ENCODE peak calls at places on chromosomes 11 and 22, in four cellular contexts. I is NCI-H1092 treated with DMSO at 0.1 percent for 48 hours, E is NCI-H446, D is NAMALWA. O is an unnamed sample.

GRCh38 chr22:49712195-49712791 is 115.4 kb downstream of the BRD1 start:
- DNase-seq in E (no peak), I (no peak), D (no peak), O (no peak)

GRCh38 chr11:125263268-125263790 is 98.8 kb downstream of the PKNOX2 start:
- DNase-seq in E (no peak), D (peak; percentile 25), I (peak; percentile 51), O (peak; percentile 57)

GRCh38 chr11:79201637-79202347 is 239.0 kb downstream of the TENM4 start:
- DNase-seq in E (no peak), D (no peak), I (no peak), O (no peak)

GRCh38 chr11:21625982-21626381 is 566.9 kb upstream of the ANO5 start:
- DNase-seq in I (no peak), D (peak; percentile 3), E (no peak), O (no peak)

GRCh38 chr11:67275606-67276409 is 9.5 kb downstream of the GRK2 start:
- DNase-seq in E (no peak), I (no peak), D (no peak), O (no peak)

GRCh38 chr11:13062115-13062514 is 53.0 kb downstream of the RASSF10 start:
- DNase-seq in E (no peak), I (no peak), D (no peak), O (no peak)

GRCh38 chr11:62217191-62217748 is 8.8 kb downstream of the SCGB2A1 start:
- DNase-seq in I (peak; percentile 9), D (peak; percentile 37), E (no peak), O (no peak)

GRCh38 chr11:87097582-87097981 is 59.8 kb downstream of the TMEM135 start:
- DNase-seq in I (peak; percentile 10), E (no peak), D (peak; percentile 77), O (no peak)

GRCh38 chr11:109862808-109863207 is 230.4 kb upstream of the ZC3H12C start:
- DNase-seq in E (no peak), D (no peak), I (no peak), O (no peak)

GRCh38 chr11:853682-854448 is 11.2 kb downstream of the TSPAN4 start:
- DNase-seq in D (no peak), E (no peak), I (no peak), O (no peak)

GRCh38 chr11:128630367-128631230 is 43.2 kb upstream of the ETS1 start:
- DNase-seq in E (peak; percentile 6), D (peak; percentile 97), I (peak; percentile 84), O (peak; percentile 73)

GRCh38 chr22:44895296-44896055 is 114.3 kb downstream of the PHF21B start:
- DNase-seq in I (no peak), D (no peak), E (no peak), O (no peak)

GRCh38 chr11:11189501-11189900 is 163.5 kb downstream of the CSNK2A3 start:
- DNase-seq in I (no peak), E (no peak), D (no peak), O (no peak)

GRCh38 chr11:32706985-32707736 is 87.3 kb downstream of the CCDC73 start:
- DNase-seq in I (no peak), D (no peak), E (no peak), O (no peak)

GRCh38 chr11:36164522-36165250 is 124.5 kb downstream of the COMMD9 start:
- DNase-seq in I (no peak), E (peak; percentile 19), D (no peak), O (no peak)

GRCh38 chr11:134592391-134592990 is 180.4 kb upstream of the B3GAT1 start:
- DNase-seq in D (peak; percentile 59), E (no peak), I (no peak), O (no peak)

GRCh38 chr11:66840317-66841091 is 2.7 kb upstream of the RCE1 start:
- DNase-seq in D (no peak), E (no peak), I (no peak), O (no peak)

GRCh38 chr11:117588166-117588810 is 208.7 kb downstream of the DSCAML1 start:
- DNase-seq in D (no peak), I (no peak), E (no peak), O (no peak)

GRCh38 chr11:96188625-96189006 is 154.4 kb downstream of the MAML2 start:
- DNase-seq in I (no peak), E (no peak), D (no peak), O (no peak)

GRCh38 chr11:43212279-43212678 is 99.5 kb upstream of the API5 start:
- DNase-seq in E (no peak), I (no peak), D (no peak), O (no peak)